ENCODE peak calls at places on chromosomes 11 and 22, in nine cellular contexts. X is naive thymus-derived CD4-positive, alpha-beta T cell; I is lower lobe of right lung; D is adrenal gland; F is tibial nerve; Y is SK-N-SH; A is testis; N is mesendoderm; U is brain microvascular endothelial cell. G is an unnamed sample.

GRCh38 chr11:93589347-93589746 is 46.2 kb upstream of the SMCO4 start:
- DNase-seq in U (no peak), A (no peak), F (no peak), D (no peak), I (no peak), Y (no peak), N (no peak), X (no peak), G (no peak)

GRCh38 chr22:32644252-32645100 is 157.0 kb upstream of the TIMP3 start:
- DNase-seq in F (peak; percentile 23), A (no peak), Y (no peak), N (peak; percentile 63), U (peak; percentile 25), X (peak; percentile 42), I (peak; percentile 73), D (peak; percentile 33), G (peak; percentile 59)

GRCh38 chr11:114044042-114044871 is 15.3 kb upstream of the ZBTB16 start:
- DNase-seq in X (no peak), F (no peak), D (no peak), N (no peak), Y (no peak), U (no peak), I (no peak), A (no peak), G (no peak)

GRCh38 chr11:20931029-20931428 is 261.6 kb downstream of the NELL1 start:
- DNase-seq in F (no peak), A (no peak), U (no peak), N (no peak), X (no peak), I (no peak), Y (no peak), D (no peak), G (no peak)

GRCh38 chr11:122348658-122349451 is 232.8 kb upstream of the BLID start:
- DNase-seq in X (no peak), A (no peak), U (no peak), F (no peak), N (no peak), Y (no peak), I (no peak), D (no peak), G (no peak)

GRCh38 chr22:21641795-21642583 is at the start of gene SDF2L1:
- DNase-seq in X (peak; percentile 98), U (peak; percentile 99), A (peak; percentile 99), Y (peak; percentile 98), F (peak; percentile 98), N (peak; percentile 99), D (peak; percentile 99), I (peak; percentile 99), G (peak; percentile 99)

GRCh38 chr11:2300936-2301630 is 635 bp downstream of the C11orf21 start:
- DNase-seq in F (no peak), A (peak; percentile 10), X (no peak), Y (no peak), U (no peak), N (no peak), I (no peak), D (no peak), G (no peak)

GRCh38 chr22:50560034-50560433 is 2.7 kb downstream of the SYCE3 start:
- DNase-seq in I (no peak), A (no peak), F (no peak), U (no peak), D (no peak), N (no peak), X (no peak), Y (no peak), G (no peak)

GRCh38 chr22:26702906-26703830 is 45.8 kb downstream of the MIAT start:
- DNase-seq in N (no peak), D (no peak), A (no peak), U (no peak), I (no peak), X (no peak), Y (no peak), F (no peak), G (no peak)

GRCh38 chr11:3162410-3163240 is 2.5 kb downstream of the OSBPL5 start:
- DNase-seq in A (no peak), U (no peak), F (peak; percentile 12), X (no peak), D (peak; percentile 14), Y (no peak), N (no peak), I (peak; percentile 29), G (peak; percentile 38)

GRCh38 chr22:49619301-49619700 is 208.4 kb downstream of the BRD1 start:
- DNase-seq in I (peak; percentile 28), A (no peak), D (no peak), U (no peak), N (no peak), F (no peak), Y (no peak), X (no peak), G (no peak)

GRCh38 chr11:63997801-63998332 is 11.6 kb downstream of the OTUB1 start:
- DNase-seq in N (no peak), Y (no peak), I (no peak), U (no peak), F (no peak), D (no peak), X (no peak), A (no peak), G (no peak)

GRCh38 chr22:45284705-45285305 is at the start of gene UPK3A:
- DNase-seq in A (peak; percentile 73), U (no peak), Y (peak; percentile 77), N (peak; percentile 68), D (peak; percentile 65), F (no peak), I (peak; percentile 87), X (peak; percentile 59), G (peak; percentile 96)

GRCh38 chr11:40149721-40150120 is 1309.7 kb downstream of the LRRC4C start:
- DNase-seq in F (no peak), I (no peak), X (no peak), Y (no peak), D (no peak), N (no peak), U (no peak), A (no peak), G (no peak)

GRCh38 chr11:72069787-72070251 is 10.5 kb downstream of the NUMA1 start:
- DNase-seq in I (peak; percentile 89), X (no peak), N (peak; percentile 71), D (peak; percentile 86), U (peak; percentile 63), F (peak; percentile 67), Y (no peak), A (peak; percentile 70), G (peak; percentile 65)

GRCh38 chr11:48123249-48123875 is 93.2 kb upstream of the OR4B1 start:
- DNase-seq in X (no peak), A (no peak), I (no peak), D (no peak), N (no peak), F (no peak), U (peak; percentile 22), Y (no peak), G (peak; percentile 28)

GRCh38 chr22:48968201-48968959 is 859.3 kb downstream of the BRD1 start:
- DNase-seq in U (no peak), F (no peak), A (peak; percentile 13), Y (no peak), I (no peak), X (peak; percentile 24), D (no peak), N (peak; percentile 72), G (peak; percentile 85)

GRCh38 chr22:25053153-25053805 is 100.8 kb downstream of the KIAA1671 start:
- DNase-seq in I (no peak), D (no peak), A (no peak), X (no peak), Y (no peak), N (no peak), U (no peak), F (peak; percentile 27), G (no peak)

GRCh38 chr11:133038850-133039249 is 493.5 kb downstream of the OPCML start:
- DNase-seq in N (peak; percentile 90), X (no peak), D (no peak), U (no peak), A (no peak), I (no peak), Y (no peak), F (no peak), G (peak; percentile 85)

GRCh38 chr11:65871811-65872548 is 620 bp downstream of the EFEMP2 start:
- DNase-seq in F (no peak), D (no peak), N (peak; percentile 62), A (no peak), X (no peak), Y (peak; percentile 75), U (peak; percentile 31), I (peak; percentile 57), G (peak; percentile 83)

GRCh38 chr11:46347637-46348311 is 511 bp downstream of the DGKZ start:
- DNase-seq in U (no peak), A (no peak), Y (peak; percentile 63), X (no peak), D (peak; percentile 55), F (no peak), N (no peak), I (no peak), G (peak; percentile 60)
- H3K27ac ChIP-seq in U (no peak overlapping the region), A (no peak overlapping the region), Y (no peak overlapping the region), X (peak overlapping the region; percentile 83), D (no peak overlapping the region), F (peak overlapping the region; percentile 35), N (no peak overlapping the region), I (peak overlapping the region; percentile 70), G (no peak overlapping the region)

DNA sequence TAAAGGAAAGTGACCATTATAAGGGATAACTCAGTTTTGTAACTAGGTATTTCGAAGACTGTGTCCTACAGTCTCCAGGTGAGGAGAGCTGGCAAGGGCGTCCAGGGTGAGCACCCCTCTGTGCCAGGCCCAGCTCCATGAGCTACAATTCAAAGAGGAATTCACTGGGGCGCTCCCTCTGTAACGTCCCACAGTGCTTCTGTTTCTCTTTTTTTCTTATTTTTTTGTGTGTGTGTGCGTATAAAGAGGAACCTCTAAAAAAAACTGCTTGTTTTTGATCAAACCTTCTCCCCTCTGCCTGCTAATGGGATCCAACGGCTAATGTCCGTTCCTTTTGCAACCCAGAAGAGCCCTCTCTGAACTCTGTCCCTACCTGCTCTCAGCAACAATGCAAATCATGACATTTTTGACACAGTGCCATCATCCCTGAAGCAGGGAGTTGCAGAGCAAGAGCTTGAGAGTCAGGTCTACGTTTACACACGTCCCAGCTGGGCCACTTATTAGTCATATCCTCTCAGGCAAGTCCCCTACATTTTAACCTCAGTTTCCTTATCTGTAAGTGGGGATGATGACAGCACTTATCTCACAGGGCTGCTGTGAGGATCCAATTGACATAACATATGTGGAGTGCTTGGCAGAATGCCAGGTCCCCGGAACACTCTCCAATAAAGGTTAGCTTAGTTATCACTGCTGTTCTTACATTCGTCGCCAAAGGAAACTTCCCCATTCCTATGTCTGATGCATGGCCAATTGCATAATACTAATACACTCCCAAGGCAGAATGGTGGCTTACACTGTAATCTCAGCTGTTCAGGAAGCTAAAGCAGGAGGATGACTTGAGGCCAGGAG is 16.9 kb downstream of the ASCC2 start:
- DNase-seq in A (peak; percentile 46), N (no peak), F (peak; percentile 45), D (peak; percentile 74), Y (peak; percentile 68), X (no peak), U (peak; percentile 100), I (peak; percentile 94), G (no peak)
- H3K27ac ChIP-seq in A (no peak overlapping the region), N (no peak overlapping the region), F (no peak overlapping the region), D (peak overlapping the region; percentile 66), Y (peak overlapping the region; percentile 9), X (no peak overlapping the region), U (peak overlapping the region; percentile 58), I (peak overlapping the region; percentile 75), G (no peak overlapping the region)

GRCh38 chr11:126628450-126628789 is 272.9 kb downstream of the ST3GAL4 start:
- DNase-seq in I (no peak), Y (no peak), F (no peak), A (no peak), N (no peak), X (no peak), D (no peak), U (no peak), G (no peak)
- H3K27ac ChIP-seq in I (no peak overlapping the region), Y (peak overlapping the region; percentile 20), F (no peak overlapping the region), A (no peak overlapping the region), N (no peak overlapping the region), X (no peak overlapping the region), D (no peak overlapping the region), U (no peak overlapping the region), G (no peak overlapping the region)

GRCh38 chr11:128490092-128490491 is 97.3 kb downstream of the ETS1 start:
- DNase-seq in U (no peak), X (no peak), A (no peak), D (no peak), Y (no peak), I (no peak), F (no peak), N (no peak), G (no peak)
- H3K27ac ChIP-seq in U (no peak overlapping the region), X (peak overlapping the region; percentile 97), A (no peak overlapping the region), D (no peak overlapping the region), Y (no peak overlapping the region), I (no peak overlapping the region), F (no peak overlapping the region), N (no peak overlapping the region), G (no peak overlapping the region)

G was measured in endodermal cell.